ENCODE peak calls at places on chromosomes 4 and X, in seven cellular contexts. One of them, this sample, is unnamed.

GRCh38 chr4:55399581-55399980 is 3.8 kb downstream of the TMEM165 start:
- DNase-seq in WERI-Rb-1: no peak
- DNase-seq in CD4-positive, alpha-beta T cell: no peak
- DNase-seq in tibial nerve: no peak
- DNase-seq in sigmoid colon: no peak
- DNase-seq in transverse colon: no peak
- DNase-seq in tibial artery: no peak
- DNase-seq in this sample: no peak

GRCh38 chr4:56656346-56656643 is 24.8 kb downstream of the HOPX start:
- DNase-seq in WERI-Rb-1: peak
- DNase-seq in CD4-positive, alpha-beta T cell: peak
- DNase-seq in tibial nerve: no peak
- DNase-seq in sigmoid colon: no peak
- DNase-seq in transverse colon: peak
- DNase-seq in tibial artery: no peak
- DNase-seq in this sample: no peak

GRCh38 chr4:38310446-38311043 is 350.3 kb downstream of the PTTG2 start:
- DNase-seq in WERI-Rb-1: no peak
- DNase-seq in CD4-positive, alpha-beta T cell: peak
- DNase-seq in tibial nerve: no peak
- DNase-seq in sigmoid colon: no peak
- DNase-seq in transverse colon: peak
- DNase-seq in tibial artery: no peak
- DNase-seq in this sample: no peak

GRCh38 chrX:16825306-16826035 is 39.2 kb downstream of the TXLNG start:
- DNase-seq in WERI-Rb-1: no peak
- DNase-seq in CD4-positive, alpha-beta T cell: no peak
- DNase-seq in tibial nerve: no peak
- DNase-seq in sigmoid colon: no peak
- DNase-seq in transverse colon: no peak
- DNase-seq in tibial artery: no peak
- DNase-seq in this sample: no peak

GRCh38 chr4:2400841-2401609 is 17.4 kb downstream of the ZFYVE28 start:
- DNase-seq in WERI-Rb-1: no peak
- DNase-seq in CD4-positive, alpha-beta T cell: no peak
- DNase-seq in tibial nerve: no peak
- DNase-seq in sigmoid colon: no peak
- DNase-seq in transverse colon: no peak
- DNase-seq in tibial artery: peak
- DNase-seq in this sample: no peak

GRCh38 chr4:74364649-74365491 is at the start of gene EREG:
- DNase-seq in WERI-Rb-1: no peak
- DNase-seq in CD4-positive, alpha-beta T cell: no peak
- DNase-seq in tibial nerve: no peak
- DNase-seq in sigmoid colon: peak
- DNase-seq in transverse colon: peak
- DNase-seq in tibial artery: no peak
- DNase-seq in this sample: no peak

GRCh38 chr4:89152972-89153371 is 41.6 kb downstream of the TIGD2 start:
- DNase-seq in WERI-Rb-1: peak
- DNase-seq in CD4-positive, alpha-beta T cell: no peak
- DNase-seq in tibial nerve: no peak
- DNase-seq in sigmoid colon: no peak
- DNase-seq in transverse colon: no peak
- DNase-seq in tibial artery: no peak
- DNase-seq in this sample: no peak

GRCh38 chr4:8297141-8297601 is 27.6 kb downstream of the HTRA3 start:
- DNase-seq in WERI-Rb-1: no peak
- DNase-seq in CD4-positive, alpha-beta T cell: no peak
- DNase-seq in tibial nerve: no peak
- DNase-seq in sigmoid colon: peak
- DNase-seq in transverse colon: no peak
- DNase-seq in tibial artery: no peak
- DNase-seq in this sample: no peak

GRCh38 chr4:156347412-156348075 is 393.9 kb upstream of the CTSO start:
- DNase-seq in WERI-Rb-1: no peak
- DNase-seq in CD4-positive, alpha-beta T cell: no peak
- DNase-seq in tibial nerve: no peak
- DNase-seq in sigmoid colon: no peak
- DNase-seq in transverse colon: no peak
- DNase-seq in tibial artery: no peak
- DNase-seq in this sample: no peak

GRCh38 chrX:57822398-57822797 is 87.9 kb downstream of the ZXDA start:
- DNase-seq in WERI-Rb-1: no peak
- DNase-seq in CD4-positive, alpha-beta T cell: no peak
- DNase-seq in tibial nerve: no peak
- DNase-seq in sigmoid colon: no peak
- DNase-seq in transverse colon: no peak
- DNase-seq in tibial artery: no peak
- DNase-seq in this sample: no peak
- H3K27ac ChIP-seq in WERI-Rb-1: no peak
- H3K27ac ChIP-seq in CD4-positive, alpha-beta T cell: no peak
- H3K27ac ChIP-seq in tibial nerve: no peak
- H3K27ac ChIP-seq in sigmoid colon: no peak
- H3K27ac ChIP-seq in transverse colon: no peak
- H3K27ac ChIP-seq in tibial artery: no peak
- H3K27ac ChIP-seq in this sample: no peak

GRCh38 chrX:12984629-12985303 is 9.9 kb downstream of the TMSB4X start:
- DNase-seq in WERI-Rb-1: no peak
- DNase-seq in CD4-positive, alpha-beta T cell: peak
- DNase-seq in tibial nerve: no peak
- DNase-seq in sigmoid colon: no peak
- DNase-seq in transverse colon: peak
- DNase-seq in tibial artery: no peak
- DNase-seq in this sample: no peak
- H3K27ac ChIP-seq in WERI-Rb-1: no peak
- H3K27ac ChIP-seq in CD4-positive, alpha-beta T cell: peak
- H3K27ac ChIP-seq in tibial nerve: no peak
- H3K27ac ChIP-seq in sigmoid colon: no peak
- H3K27ac ChIP-seq in transverse colon: peak
- H3K27ac ChIP-seq in tibial artery: no peak
- H3K27ac ChIP-seq in this sample: peak

GRCh38 chr4:68375667-68376559 is 26.0 kb upstream of the YTHDC1 start:
- DNase-seq in WERI-Rb-1: peak
- DNase-seq in CD4-positive, alpha-beta T cell: peak
- DNase-seq in tibial nerve: no peak
- DNase-seq in sigmoid colon: no peak
- DNase-seq in transverse colon: peak
- DNase-seq in tibial artery: no peak
- DNase-seq in this sample: no peak

GRCh38 chr4:68372588-68372987 is 22.7 kb upstream of the YTHDC1 start:
- DNase-seq in WERI-Rb-1: no peak
- DNase-seq in CD4-positive, alpha-beta T cell: no peak
- DNase-seq in tibial nerve: no peak
- DNase-seq in sigmoid colon: no peak
- DNase-seq in transverse colon: no peak
- DNase-seq in tibial artery: no peak
- DNase-seq in this sample: no peak

GRCh38 chr4:68383115-68383514 is 33.2 kb upstream of the YTHDC1 start:
- DNase-seq in WERI-Rb-1: no peak
- DNase-seq in CD4-positive, alpha-beta T cell: no peak
- DNase-seq in tibial nerve: no peak
- DNase-seq in sigmoid colon: no peak
- DNase-seq in transverse colon: no peak
- DNase-seq in tibial artery: no peak
- DNase-seq in this sample: no peak

GRCh38 chr4:68373513-68373912 is 23.6 kb upstream of the YTHDC1 start:
- DNase-seq in WERI-Rb-1: no peak
- DNase-seq in CD4-positive, alpha-beta T cell: peak
- DNase-seq in tibial nerve: peak
- DNase-seq in sigmoid colon: peak
- DNase-seq in transverse colon: peak
- DNase-seq in tibial artery: peak
- DNase-seq in this sample: no peak

DNA sequence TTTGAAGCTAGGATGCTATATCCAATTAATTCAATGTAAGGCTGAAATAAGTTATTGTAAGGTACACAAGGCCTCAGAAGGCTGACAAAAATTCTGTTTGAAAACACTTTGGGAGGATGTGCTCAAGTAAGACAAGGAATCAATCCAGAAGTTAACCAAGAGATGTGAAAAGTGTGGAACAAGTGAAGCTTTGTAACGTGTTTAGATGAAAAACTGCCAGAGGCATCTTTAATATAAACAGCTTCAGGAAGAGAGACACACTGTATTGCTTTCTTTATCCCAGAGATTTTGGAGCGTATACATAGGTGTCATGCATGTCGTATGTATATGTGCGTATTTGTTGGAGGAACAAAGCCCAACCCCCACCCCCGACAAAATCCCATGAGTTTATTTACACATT is 28.3 kb upstream of the YTHDC1 start:
- DNase-seq in WERI-Rb-1: no peak
- DNase-seq in CD4-positive, alpha-beta T cell: no peak
- DNase-seq in tibial nerve: no peak
- DNase-seq in sigmoid colon: no peak
- DNase-seq in transverse colon: no peak
- DNase-seq in tibial artery: no peak
- DNase-seq in this sample: no peak
- H3K27ac ChIP-seq in WERI-Rb-1: no peak
- H3K27ac ChIP-seq in CD4-positive, alpha-beta T cell: no peak
- H3K27ac ChIP-seq in tibial nerve: no peak
- H3K27ac ChIP-seq in sigmoid colon: no peak
- H3K27ac ChIP-seq in transverse colon: no peak
- H3K27ac ChIP-seq in tibial artery: no peak
- H3K27ac ChIP-seq in this sample: no peak

GRCh38 chr4:113996599-113997177 is 17.2 kb upstream of the ARSJ start:
- DNase-seq in WERI-Rb-1: no peak
- DNase-seq in CD4-positive, alpha-beta T cell: no peak
- DNase-seq in tibial nerve: no peak
- DNase-seq in sigmoid colon: no peak
- DNase-seq in transverse colon: no peak
- DNase-seq in tibial artery: no peak
- DNase-seq in this sample: no peak
- H3K27ac ChIP-seq in WERI-Rb-1: no peak
- H3K27ac ChIP-seq in CD4-positive, alpha-beta T cell: no peak
- H3K27ac ChIP-seq in tibial nerve: no peak
- H3K27ac ChIP-seq in sigmoid colon: no peak
- H3K27ac ChIP-seq in transverse colon: no peak
- H3K27ac ChIP-seq in tibial artery: no peak
- H3K27ac ChIP-seq in this sample: no peak

This sample was measured in AG04450.